ENCODE peak calls at places on chromosomes 7 and 10, in four cellular contexts. I, B, O and V are unnamed samples.

GRCh38 chr10:1050555-1050954 is 1.6 kb upstream of the IDI1 start:
- DNase-seq in O (no peak), B (no peak), I (no peak), V (no peak)

GRCh38 chr7:44348300-44348699 is 22.9 kb upstream of the CAMK2B start:
- DNase-seq in O (no peak), I (no peak), B (no peak), V (no peak)

GRCh38 chr10:133009218-133009954 is 67.0 kb upstream of the CFAP46 start:
- DNase-seq in B (no peak), I (no peak), O (no peak), V (peak; percentile 76)

GRCh38 chr7:43692582-43693373 is 36.5 kb downstream of the COA1 start:
- DNase-seq in I (no peak), O (no peak), B (no peak), V (no peak)

GRCh38 chr10:132806126-132807061 is 20.4 kb upstream of the NKX6-2 start:
- DNase-seq in B (no peak), I (no peak), O (no peak), V (peak; percentile 14)

GRCh38 chr7:98555403-98555802 is 61.7 kb upstream of the NPTX2 start:
- DNase-seq in B (no peak), I (no peak), O (no peak), V (no peak)

GRCh38 chr7:155354371-155355048 is 56.8 kb downstream of the INSIG1 start:
- DNase-seq in O (no peak), B (no peak), I (no peak), V (no peak)

GRCh38 chr10:119305860-119306513 is 98.6 kb downstream of the GRK5 start:
- DNase-seq in I (peak; percentile 100), O (peak; percentile 73), B (peak; percentile 81), V (peak; percentile 46)

GRCh38 chr10:132394936-132395703 is 1.9 kb upstream of the PWWP2B start:
- DNase-seq in I (no peak), B (no peak), O (peak; percentile 37), V (peak; percentile 40)

GRCh38 chr10:15859865-15860691 is at the start of gene MINDY3:
- DNase-seq in I (peak; percentile 47), B (peak; percentile 81), O (peak; percentile 79), V (peak; percentile 85)

GRCh38 chr7:132084776-132085388 is 491.4 kb downstream of the PLXNA4 start:
- DNase-seq in O (no peak), I (no peak), B (no peak), V (no peak)

GRCh38 chr7:128887169-128888038 is 23.1 kb downstream of the KCP start:
- DNase-seq in O (peak; percentile 5), B (no peak), I (no peak), V (peak; percentile 32)

GRCh38 chr7:46279290-46279689 is 358.2 kb upstream of the IGFBP3 start:
- DNase-seq in I (peak; percentile 82), O (no peak), B (no peak), V (no peak)

GRCh38 chr10:101840741-101841453 is 2.7 kb downstream of the KCNIP2 start:
- DNase-seq in O (peak; percentile 75), B (peak; percentile 72), I (no peak), V (peak; percentile 79)